ENCODE peak calls at places on chromosomes 2 and 18, in ten cellular contexts. J is Peyer's patch, V is C1 segment of cervical spinal cord, M is stomach, B is ELR, G is fibroblast of lung, F is LoVo, P is GM06990, R is A549, W is left lung. I is an unnamed sample.

GRCh38 chr2:46167924-46168323 is 129.3 kb upstream of the EPAS1 start:
- DNase-seq in F (no peak), B (no peak), J (no peak), P (no peak), V (no peak), W (no peak), M (no peak), G (peak; percentile 40), R (no peak), I (no peak)

GRCh38 chr2:168439536-168439935 is 16.5 kb upstream of the CERS6 start:
- DNase-seq in W (no peak), J (no peak), P (no peak), M (no peak), R (no peak), F (no peak), V (no peak), G (peak; percentile 50), B (peak; percentile 17), I (no peak)

GRCh38 chr2:26735096-26735495 is 29.0 kb upstream of the SLC35F6 start:
- DNase-seq in G (peak; percentile 94), B (peak; percentile 81), R (no peak), W (no peak), J (no peak), P (no peak), M (no peak), V (no peak), F (no peak), I (no peak)

GRCh38 chr2:187008111-187008510 is 159.1 kb upstream of the ZSWIM2 start:
- DNase-seq in R (no peak), F (no peak), J (no peak), P (no peak), G (peak; percentile 75), V (no peak), B (peak; percentile 64), W (no peak), M (no peak), I (no peak)

GRCh38 chr2:232698552-232699091 is 1.5 kb downstream of the GIGYF2 start:
- DNase-seq in P (no peak), W (no peak), R (no peak), M (no peak), F (no peak), J (no peak), V (no peak), G (no peak), B (no peak), I (no peak)

GRCh38 chr18:525066-525797 is 24.7 kb upstream of the COLEC12 start:
- DNase-seq in W (no peak), P (no peak), R (no peak), G (peak; percentile 83), V (no peak), J (no peak), M (no peak), B (peak; percentile 95), F (peak; percentile 14), I (no peak)

GRCh38 chr2:5818947-5819346 is 126.8 kb downstream of the SOX11 start:
- DNase-seq in M (no peak), W (no peak), V (no peak), P (no peak), F (no peak), J (no peak), R (no peak), G (peak; percentile 6), B (no peak), I (no peak)

GRCh38 chr18:62505669-62506494 is 16.9 kb upstream of the ZCCHC2 start:
- DNase-seq in V (no peak), P (peak; percentile 57), M (no peak), B (peak; percentile 51), J (no peak), R (no peak), F (peak; percentile 37), G (no peak), W (no peak), I (no peak)

GRCh38 chr18:58224425-58224750 is 180.4 kb downstream of the NEDD4L start:
- DNase-seq in P (no peak), B (no peak), V (no peak), M (no peak), G (peak; percentile 68), W (no peak), F (no peak), R (no peak), J (no peak), I (no peak)

GRCh38 chr2:10654069-10654468 is 35.7 kb downstream of the NOL10 start:
- DNase-seq in B (peak; percentile 72), M (no peak), W (peak; percentile 52), P (peak; percentile 17), G (peak; percentile 78), F (peak; percentile 62), R (no peak), V (no peak), J (no peak), I (no peak)